ENCODE peak calls at places on chromosomes 7 and 10, in six cellular contexts. N is activated CD4-positive, alpha-beta T cell treated with anti-CD3 and anti-CD28 coated beads for 36 hours; L is foreskin fibroblast; T is stromal cell of bone marrow; X is HuH-7.5; E is RCC 7860. A is an unnamed sample.

GRCh38 chr7:116650436-116650835 is 21.6 kb upstream of the MET start:
- DNase-seq in X (no peak), E (no peak), T (no peak), L (no peak), N (no peak), A (no peak)

GRCh38 chr10:52951819-52952218 is 179.2 kb upstream of the MBL2 start:
- DNase-seq in L (no peak), X (peak; percentile 17), E (no peak), T (no peak), N (peak; percentile 51), A (peak; percentile 37)

GRCh38 chr7:17427924-17428323 is 129.5 kb downstream of the AHR start:
- DNase-seq in E (no peak), T (no peak), N (no peak), L (no peak), X (no peak), A (no peak)

GRCh38 chr7:28062197-28062988 is 118.2 kb downstream of the JAZF1 start:
- DNase-seq in E (peak; percentile 46), T (no peak), X (peak; percentile 31), N (peak; percentile 79), L (peak; percentile 56), A (peak; percentile 96)

GRCh38 chr7:48298779-48299178 is 127.5 kb downstream of the ABCA13 start:
- DNase-seq in E (peak; percentile 72), L (peak; percentile 2), X (no peak), T (peak; percentile 72), N (peak; percentile 67), A (peak; percentile 91)

GRCh38 chr10:89134963-89135362 is 72.2 kb downstream of the CH25H start:
- DNase-seq in X (no peak), T (no peak), E (no peak), L (no peak), N (no peak), A (no peak)

GRCh38 chr7:132817844-132818427 is 241.7 kb upstream of the PLXNA4 start:
- DNase-seq in E (no peak), X (no peak), T (peak; percentile 57), N (no peak), L (no peak), A (no peak)

GRCh38 chr7:128131701-128132100 is 100.5 kb upstream of the LRRC4 start:
- DNase-seq in E (no peak), X (no peak), T (no peak), L (no peak), N (no peak), A (no peak)

GRCh38 chr7:137846588-137847417 is at the start of gene DGKI:
- DNase-seq in L (peak; percentile 23), X (no peak), N (peak; percentile 34), T (no peak), E (no peak), A (no peak)

GRCh38 chr7:79403451-79403850 is 50.0 kb downstream of the MAGI2 start:
- DNase-seq in X (no peak), L (no peak), T (peak; percentile 55), E (no peak), N (no peak), A (no peak)

GRCh38 chr7:22137026-22137425 is 191.3 kb upstream of the CDCA7L start:
- DNase-seq in X (no peak), L (peak; percentile 21), N (no peak), E (no peak), T (no peak), A (peak; percentile 64)

GRCh38 chr10:119161680-119162079 is 3.8 kb downstream of the SFXN4 start:
- DNase-seq in N (no peak), E (no peak), T (no peak), L (peak; percentile 14), X (no peak), A (peak; percentile 76)

GRCh38 chr10:74453151-74453550 is 302.1 kb downstream of the ADK start:
- DNase-seq in L (no peak), N (no peak), T (no peak), E (no peak), X (no peak), A (no peak)

GRCh38 chr10:6148908-6149307 is 53.8 kb upstream of the PFKFB3 start:
- DNase-seq in L (no peak), T (no peak), E (no peak), N (peak; percentile 51), X (no peak), A (no peak)

GRCh38 chr10:15053061-15053460 is 9.3 kb downstream of the OLAH start:
- DNase-seq in X (no peak), T (no peak), E (no peak), L (no peak), N (no peak), A (no peak)

GRCh38 chr10:77925410-77925794 is 1.2 kb downstream of the DLG5 start:
- DNase-seq in E (peak; percentile 9), L (peak; percentile 39), X (no peak), N (no peak), T (peak; percentile 41), A (no peak)

GRCh38 chr7:25407053-25407452 is 178.8 kb upstream of the NPVF start:
- DNase-seq in L (no peak), E (no peak), N (no peak), T (no peak), X (no peak), A (no peak)

GRCh38 chr7:70154521-70155180 is 556.4 kb downstream of the AUTS2 start:
- DNase-seq in E (no peak), N (no peak), T (no peak), L (no peak), X (no peak), A (no peak)

GRCh38 chr10:5442056-5442989 is 30.0 kb downstream of the NET1 start:
- DNase-seq in X (no peak), T (no peak), L (no peak), N (peak; percentile 25), E (peak; percentile 27), A (peak; percentile 58)

GRCh38 chr10:3452234-3452633 is 279.7 kb upstream of the PITRM1 start:
- DNase-seq in E (peak; percentile 90), N (no peak), T (peak; percentile 95), L (peak; percentile 94), X (no peak), A (peak; percentile 92)

GRCh38 chr10:122199070-122199469 is 72.0 kb upstream of the BTBD16 start:
- DNase-seq in T (no peak), L (no peak), X (no peak), N (no peak), E (no peak), A (no peak)

GRCh38 chr7:44072364-44073231 is 7.2 kb upstream of the PGAM2 start:
- DNase-seq in X (peak; percentile 81), L (peak; percentile 89), T (peak; percentile 67), N (peak; percentile 67), E (peak; percentile 79), A (peak; percentile 91)

GRCh38 chr7:28096713-28097112 is 83.9 kb downstream of the JAZF1 start:
- DNase-seq in T (peak; percentile 47), L (peak; percentile 65), E (peak; percentile 49), X (peak; percentile 38), N (peak; percentile 60), A (peak; percentile 83)

GRCh38 chr10:12350167-12350872 is 973 bp downstream of the CAMK1D start:
- DNase-seq in L (peak; percentile 22), N (peak; percentile 68), E (no peak), T (peak; percentile 12), X (no peak), A (peak; percentile 19)

GRCh38 chr10:109934958-109935793 is 11.9 kb upstream of the XPNPEP1 start:
- DNase-seq in X (no peak), L (peak; percentile 80), T (peak; percentile 51), N (peak; percentile 49), E (no peak), A (peak; percentile 37)

GRCh38 chr10:44183667-44184632 is 200.9 kb downstream of the CXCL12 start:
- DNase-seq in E (no peak), X (no peak), L (peak; percentile 52), N (no peak), T (no peak), A (no peak)

GRCh38 chr7:21771261-21771660 is 174.4 kb downstream of the CDCA7L start:
- DNase-seq in E (no peak), T (no peak), N (no peak), L (no peak), X (no peak), A (no peak)

GRCh38 chr10:120400601-120401000 is 56.4 kb upstream of the PLPP4 start:
- DNase-seq in E (peak; percentile 40), L (no peak), X (no peak), N (no peak), T (no peak), A (no peak)

GRCh38 chr10:95580140-95580539 is 19.0 kb upstream of the SORBS1 start:
- DNase-seq in L (no peak), E (no peak), T (no peak), N (no peak), X (no peak), A (no peak)

GRCh38 chr7:51286392-51286791 is 30.2 kb downstream of the COBL start:
- DNase-seq in N (no peak), X (no peak), T (no peak), L (no peak), E (no peak), A (no peak)